ENCODE peak calls at places on chromosomes 2 and 18, in seven cellular contexts. N is GM10248, I is ovary, H is MM.1S, J is WERI-Rb-1, L is mesothelial cell of epicardium, P is psoas muscle. U is an unnamed sample.

GRCh38 chr2:113894156-113894743 is 4.4 kb downstream of the ACTR3 start:
- DNase-seq in L (no peak), N (no peak), J (peak), I (no peak), H (no peak), P (no peak), U (no peak)

GRCh38 chr2:227407601-227408089 is 19.9 kb upstream of the SCYGR1 start:
- DNase-seq in N (no peak), J (peak), P (peak), H (no peak), L (no peak), I (no peak), U (peak)

GRCh38 chr2:101520246-101520645 is 45.3 kb upstream of the RFX8 start:
- DNase-seq in I (no peak), P (no peak), N (no peak), L (no peak), J (no peak), H (no peak), U (no peak)

GRCh38 chr18:78564030-78564429 is 415.6 kb upstream of the SALL3 start:
- DNase-seq in L (no peak), I (no peak), H (no peak), N (no peak), P (no peak), J (no peak), U (no peak)

GRCh38 chr2:11764359-11764758 is 17.9 kb downstream of the LPIN1 start:
- DNase-seq in J (no peak), H (no peak), L (no peak), I (no peak), P (no peak), N (no peak), U (no peak)

GRCh38 chr2:18425186-18425585 is 135.3 kb downstream of the RDH14 start:
- DNase-seq in N (no peak), I (no peak), L (no peak), P (no peak), H (no peak), J (no peak), U (no peak)

GRCh38 chr2:195659114-195659513 is 2.1 kb downstream of the SLC39A10 start:
- DNase-seq in P (no peak), N (no peak), L (no peak), J (no peak), I (no peak), H (no peak), U (no peak)

GRCh38 chr2:18311413-18311812 is 249.0 kb downstream of the RDH14 start:
- DNase-seq in H (no peak), P (no peak), I (no peak), L (no peak), N (no peak), J (no peak), U (no peak)

GRCh38 chr2:58432491-58433166 is 191.5 kb upstream of the FANCL start:
- DNase-seq in I (no peak), L (no peak), H (no peak), J (no peak), N (no peak), P (no peak), U (no peak)

GRCh38 chr18:33696332-33697162 is 118.5 kb downstream of the ASXL3 start:
- DNase-seq in I (no peak), J (no peak), H (no peak), L (no peak), N (no peak), P (no peak), U (no peak)

GRCh38 chr2:230847883-230848388 is 16.8 kb upstream of the ITM2C start:
- DNase-seq in J (peak), N (peak), L (peak), H (peak), I (peak), P (peak), U (peak)

GRCh38 chr2:197809064-197809463 is 4.7 kb downstream of the PLCL1 start:
- DNase-seq in H (no peak), J (no peak), N (no peak), P (no peak), L (no peak), I (no peak), U (no peak)

GRCh38 chr18:46830633-46831032 is 73.8 kb upstream of the ST8SIA5 start:
- DNase-seq in I (no peak), P (no peak), N (no peak), H (no peak), L (no peak), J (no peak), U (no peak)

GRCh38 chr2:62412347-62412742 is 93.7 kb downstream of the TMEM17 start:
- DNase-seq in J (no peak), P (no peak), N (no peak), L (no peak), I (no peak), H (no peak), U (no peak)

GRCh38 chr2:120132190-120132589 is 91.0 kb downstream of the TMEM185B start:
- DNase-seq in I (no peak), J (no peak), N (no peak), P (no peak), H (no peak), L (no peak), U (no peak)

GRCh38 chr2:74205586-74205985 is 7.2 kb downstream of the MTHFD2 start:
- DNase-seq in P (no peak), N (no peak), H (peak), J (peak), L (no peak), I (no peak), U (peak)

GRCh38 chr2:38170098-38170497 is 94.1 kb upstream of the CYP1B1 start:
- DNase-seq in I (no peak), N (no peak), J (no peak), P (no peak), L (no peak), H (no peak), U (no peak)

GRCh38 chr18:79596451-79597175 is 83.0 kb upstream of the CTDP1 start:
- DNase-seq in I (peak), N (no peak), H (no peak), P (peak), J (no peak), L (peak), U (no peak)

GRCh38 chr2:217790195-217790594 is 212.6 kb downstream of the TNS1 start:
- DNase-seq in P (no peak), J (no peak), H (no peak), I (no peak), N (peak), L (no peak), U (no peak)

GRCh38 chr2:138423198-138423597 is 78.4 kb upstream of the SPOPL start:
- DNase-seq in J (no peak), L (no peak), N (no peak), P (no peak), I (no peak), H (no peak), U (no peak)

GRCh38 chr2:68252407-68253210 is at the start of gene PPP3R1:
- DNase-seq in L (peak), I (peak), P (peak), H (peak), J (peak), N (peak), U (peak)

GRCh38 chr18:60044290-60045006 is 144.7 kb downstream of the PMAIP1 start:
- DNase-seq in N (no peak), P (no peak), L (no peak), J (no peak), H (no peak), I (no peak), U (no peak)

DNA sequence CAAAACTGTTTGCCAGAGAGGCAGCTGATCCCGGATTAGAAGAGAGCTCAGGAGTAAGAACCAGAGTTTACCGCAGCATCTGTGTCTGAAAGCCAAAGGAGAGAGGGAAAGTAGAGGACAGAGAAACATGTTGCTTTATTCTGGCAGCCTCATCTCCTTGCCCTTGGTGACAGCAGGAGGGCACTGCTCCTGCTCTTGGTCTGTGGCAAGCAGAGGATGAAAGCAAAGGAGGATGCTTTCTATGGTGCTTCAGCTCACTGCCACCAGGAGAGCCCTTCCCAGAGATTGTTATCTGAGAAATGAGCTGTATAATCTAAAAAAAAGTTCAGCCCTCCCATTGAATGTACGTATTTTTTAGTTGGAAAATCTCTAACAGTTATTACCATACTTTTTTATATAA is 7.7 kb downstream of the SLC1A4 start:
- DNase-seq in I (no peak), H (no peak), N (no peak), L (no peak), J (peak), P (no peak), U (no peak)
- TF ChIP-seq CTCF in I (no peak), H (peak), N (no peak), L (no peak), J (peak), P (no peak), U (no peak)

DNA sequence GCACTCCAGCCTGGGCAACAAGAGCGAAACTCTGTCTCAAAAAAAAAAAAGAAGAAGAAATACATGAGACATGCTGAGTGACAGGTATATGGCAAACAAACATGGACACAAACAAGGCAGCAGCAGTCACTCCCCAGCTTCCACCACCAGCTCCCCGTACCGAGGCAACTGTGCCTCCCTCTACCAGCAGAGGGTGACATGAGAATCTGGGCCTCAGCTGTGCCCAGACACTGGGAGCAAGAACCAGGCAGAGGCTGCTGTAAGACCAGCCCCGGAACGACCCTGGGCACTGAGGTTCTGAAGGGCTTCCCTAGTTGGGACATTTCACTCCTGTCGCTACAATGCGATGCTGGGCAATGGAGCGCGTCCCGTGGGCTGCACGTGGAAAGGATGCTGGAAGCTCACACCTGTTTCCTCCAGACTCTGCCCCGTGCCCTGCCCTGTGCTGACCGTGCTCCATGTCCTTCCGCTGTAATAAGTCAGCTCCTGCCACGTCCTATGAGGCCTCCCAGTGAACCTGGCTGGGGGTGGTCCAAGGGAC is 37.1 kb downstream of the BOK start:
- DNase-seq in P (no peak), J (no peak), L (no peak), H (no peak), I (no peak), N (no peak), U (no peak)
- TF ChIP-seq CTCF in P (no peak), J (peak), L (peak), H (no peak), I (no peak), N (no peak), U (no peak)

GRCh38 chr18:5305835-5306234 is 10.3 kb upstream of the ZBTB14 start:
- DNase-seq in H (no peak), P (no peak), I (no peak), N (no peak), J (no peak), L (no peak), U (no peak)

GRCh38 chr18:5315838-5316237 is 20.3 kb upstream of the ZBTB14 start:
- DNase-seq in H (no peak), I (no peak), P (no peak), J (no peak), N (no peak), L (no peak), U (no peak)

GRCh38 chr18:5309888-5310470 is 14.5 kb upstream of the ZBTB14 start:
- DNase-seq in J (no peak), H (peak), N (peak), L (no peak), I (no peak), P (no peak), U (no peak)

GRCh38 chr18:5317186-5317585 is 21.7 kb upstream of the ZBTB14 start:
- DNase-seq in I (no peak), H (no peak), P (no peak), N (no peak), L (no peak), J (no peak), U (no peak)

GRCh38 chr18:5311273-5312009 is 15.9 kb upstream of the ZBTB14 start:
- DNase-seq in J (no peak), N (no peak), H (no peak), I (no peak), L (no peak), P (no peak), U (no peak)
- TF ChIP-seq CTCF in J (no peak), N (no peak), H (no peak), I (no peak), L (no peak), P (no peak), U (no peak)

GRCh38 chr2:239282448-239283287 is 118.2 kb downstream of the HDAC4 start:
- DNase-seq in N (no peak), J (no peak), I (no peak), L (no peak), P (peak), H (no peak), U (no peak)

GRCh38 chr2:239285071-239285931 is 115.5 kb downstream of the HDAC4 start:
- DNase-seq in L (peak), J (no peak), P (peak), H (no peak), I (no peak), N (peak), U (no peak)

GRCh38 chr2:239283288-239283945 is 117.4 kb downstream of the HDAC4 start:
- DNase-seq in L (no peak), I (no peak), H (no peak), P (peak), J (no peak), N (no peak), U (peak)

GRCh38 chr2:239285932-239286230 is 114.9 kb downstream of the HDAC4 start:
- DNase-seq in L (no peak), P (no peak), H (no peak), N (no peak), I (no peak), J (no peak), U (no peak)

DNA sequence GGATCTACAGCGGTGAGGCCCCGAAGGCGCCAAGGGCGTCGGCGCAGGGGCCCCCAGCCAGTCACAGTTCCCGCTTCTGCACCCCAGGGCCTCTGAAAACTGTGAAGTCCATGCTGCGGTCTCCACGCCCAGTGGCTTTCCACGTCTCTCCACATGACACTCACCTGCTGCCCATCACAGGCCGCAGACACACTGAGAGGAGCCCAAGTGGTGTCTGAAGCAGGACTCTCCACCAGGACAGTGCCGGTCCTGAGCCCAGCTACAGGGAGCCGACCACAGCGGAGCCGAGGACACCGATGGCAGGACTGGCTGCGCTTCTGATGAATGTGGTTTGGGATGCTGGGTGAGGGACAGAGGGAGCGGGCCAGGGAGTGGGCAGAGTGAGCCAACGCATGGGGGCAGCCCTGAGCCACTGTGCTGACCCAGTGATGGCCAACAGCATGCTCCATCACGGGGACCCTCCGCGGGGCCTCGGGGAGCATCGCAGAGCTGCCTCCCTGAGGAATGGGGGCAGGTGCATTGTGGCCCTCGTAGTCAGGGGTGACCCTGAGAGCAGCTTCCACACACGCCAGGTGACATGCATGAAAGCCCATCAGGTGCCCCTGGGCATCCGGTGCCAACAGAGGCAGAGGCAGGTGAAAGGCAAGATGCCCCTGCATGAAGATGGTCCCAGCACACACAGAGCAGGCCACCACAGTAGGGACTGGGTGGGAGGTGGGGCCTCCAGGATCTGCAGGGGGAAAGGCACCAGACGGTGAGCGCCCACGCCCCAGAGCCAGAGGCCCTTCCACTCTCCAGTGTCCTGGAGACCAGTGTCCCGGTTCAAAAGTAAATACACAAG is 116.6 kb downstream of the HDAC4 start:
- DNase-seq in N (no peak), P (peak), I (no peak), L (no peak), J (no peak), H (no peak), U (no peak)
- TF ChIP-seq CTCF in N (no peak), P (no peak), I (no peak), L (no peak), J (no peak), H (no peak), U (no peak)